ENCODE peak calls at places on chromosomes 2 and 18, in four cellular contexts. One of them, this sample, is unnamed. For H3K36me3, the result is how much of the 10 kb centered on the place peaks cover.

GRCh38 chr2:169683425-169684134 is 10.6 kb downstream of the CFAP210 start:
- DNase-seq in thyroid gland: no peak
- DNase-seq in left ventricle myocardium inferior: no peak
- DNase-seq in Peyer's patch: no peak
- DNase-seq in this sample: no peak

GRCh38 chr2:190627881-190628412 is 20.9 kb upstream of the NAB1 start:
- DNase-seq in Peyer's patch: peak
- DNase-seq in thyroid gland: peak
- DNase-seq in left ventricle myocardium inferior: peak
- DNase-seq in this sample: peak

GRCh38 chr2:39631715-39632114 is 34.0 kb upstream of the TMEM178A start:
- DNase-seq in left ventricle myocardium inferior: no peak
- DNase-seq in Peyer's patch: no peak
- DNase-seq in thyroid gland: no peak
- DNase-seq in this sample: no peak

GRCh38 chr18:62165583-62165982 is 21.3 kb downstream of the PIGN start:
- DNase-seq in left ventricle myocardium inferior: no peak
- DNase-seq in thyroid gland: no peak
- DNase-seq in Peyer's patch: no peak
- DNase-seq in this sample: no peak

GRCh38 chr2:227455200-227455599 is 16.8 kb upstream of the AGFG1 start:
- DNase-seq in left ventricle myocardium inferior: no peak
- DNase-seq in thyroid gland: no peak
- DNase-seq in Peyer's patch: no peak
- DNase-seq in this sample: no peak

GRCh38 chr18:54240629-54241107 is 16.2 kb upstream of the MBD2 start:
- DNase-seq in left ventricle myocardium inferior: no peak
- DNase-seq in Peyer's patch: no peak
- DNase-seq in thyroid gland: peak
- DNase-seq in this sample: no peak

GRCh38 chr2:88543541-88544057 is 83.7 kb downstream of the EIF2AK3 start:
- DNase-seq in Peyer's patch: no peak
- DNase-seq in left ventricle myocardium inferior: no peak
- DNase-seq in thyroid gland: no peak
- DNase-seq in this sample: no peak

GRCh38 chr2:47534179-47534919 is 131.4 kb downstream of the MSH2 start:
- DNase-seq in left ventricle myocardium inferior: no peak
- DNase-seq in thyroid gland: no peak
- DNase-seq in Peyer's patch: no peak
- DNase-seq in this sample: no peak

GRCh38 chr2:2763351-2763997 is 432.4 kb upstream of the MYT1L start:
- DNase-seq in left ventricle myocardium inferior: no peak
- DNase-seq in Peyer's patch: no peak
- DNase-seq in thyroid gland: peak
- DNase-seq in this sample: no peak

GRCh38 chr2:201520201-201520600 is 68.7 kb downstream of the STRADB start:
- DNase-seq in Peyer's patch: no peak
- DNase-seq in left ventricle myocardium inferior: no peak
- DNase-seq in thyroid gland: no peak
- DNase-seq in this sample: no peak

GRCh38 chr2:191611614-191612013 is 66.3 kb upstream of the NABP1 start:
- DNase-seq in Peyer's patch: no peak
- DNase-seq in left ventricle myocardium inferior: no peak
- DNase-seq in thyroid gland: no peak
- DNase-seq in this sample: no peak

GRCh38 chr2:214519258-214519818 is 108.5 kb downstream of the VWC2L start:
- DNase-seq in thyroid gland: no peak
- DNase-seq in left ventricle myocardium inferior: no peak
- DNase-seq in Peyer's patch: no peak
- DNase-seq in this sample: no peak

GRCh38 chr2:8582191-8582849 is 99.5 kb upstream of the ID2 start:
- DNase-seq in left ventricle myocardium inferior: no peak
- DNase-seq in Peyer's patch: no peak
- DNase-seq in thyroid gland: no peak
- DNase-seq in this sample: no peak

GRCh38 chr2:86038291-86039081 is 67.2 kb downstream of the POLR1A start:
- DNase-seq in left ventricle myocardium inferior: no peak
- DNase-seq in thyroid gland: no peak
- DNase-seq in Peyer's patch: peak
- DNase-seq in this sample: peak

GRCh38 chr2:23563673-23564617 is 179.0 kb downstream of the KLHL29 start:
- DNase-seq in thyroid gland: no peak
- DNase-seq in left ventricle myocardium inferior: peak
- DNase-seq in Peyer's patch: no peak
- DNase-seq in this sample: peak

GRCh38 chr18:34884456-34884855 is 156.8 kb upstream of the MAPRE2 start:
- DNase-seq in thyroid gland: peak
- DNase-seq in Peyer's patch: no peak
- DNase-seq in left ventricle myocardium inferior: no peak
- DNase-seq in this sample: no peak

GRCh38 chr2:151051584-151052220 is 210.0 kb downstream of the RBM43 start:
- DNase-seq in left ventricle myocardium inferior: no peak
- DNase-seq in thyroid gland: peak
- DNase-seq in Peyer's patch: no peak
- DNase-seq in this sample: no peak

GRCh38 chr18:28890796-28891195 is 713.9 kb upstream of the CDH2 start:
- DNase-seq in Peyer's patch: no peak
- DNase-seq in thyroid gland: no peak
- DNase-seq in left ventricle myocardium inferior: no peak
- DNase-seq in this sample: no peak
- H3K36me3 ChIP-seq in Peyer's patch: under half
- H3K36me3 ChIP-seq in thyroid gland: under half
- H3K36me3 ChIP-seq in left ventricle myocardium inferior: under half
- H3K36me3 ChIP-seq in this sample: under half

DNA sequence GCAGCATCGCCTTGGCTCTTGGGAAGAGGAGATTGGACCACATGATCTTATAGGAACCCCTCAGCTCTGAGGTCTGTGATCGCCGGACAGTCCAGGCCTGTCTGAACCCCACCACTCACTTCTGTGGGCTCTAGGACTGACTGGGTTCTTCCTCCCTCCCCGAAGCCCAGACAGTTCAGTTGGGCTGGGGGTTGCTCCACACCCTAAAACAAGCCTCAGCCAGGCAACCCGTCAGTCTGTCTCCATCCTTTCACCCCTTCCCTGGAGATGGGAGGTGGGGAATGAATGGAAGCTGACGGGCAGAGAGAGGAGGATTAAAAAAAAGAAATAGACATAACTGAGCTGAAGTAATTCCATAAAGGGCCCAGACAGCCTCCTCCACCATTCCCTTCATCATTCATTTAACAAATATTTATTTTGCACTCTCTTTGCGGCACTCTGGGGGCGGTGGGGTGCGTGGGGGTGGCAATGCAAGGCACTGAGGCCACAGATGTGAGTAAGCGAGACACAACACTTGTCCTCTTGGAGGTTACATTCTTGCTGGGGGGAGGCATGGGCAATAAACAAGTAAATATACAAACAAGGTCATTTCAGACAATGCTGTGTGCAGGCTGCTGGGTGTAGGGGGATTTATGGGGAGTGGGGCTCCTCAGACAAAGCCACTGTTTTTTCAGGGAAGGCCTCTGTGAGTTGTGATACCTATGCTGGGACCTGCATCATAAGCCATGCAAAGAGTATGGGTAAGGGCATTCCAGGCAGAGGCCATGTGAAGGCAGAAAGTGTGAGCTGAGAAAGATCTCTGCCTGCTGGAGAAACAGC is 12.9 kb downstream of the WNT10A start:
- DNase-seq in Peyer's patch: no peak
- DNase-seq in left ventricle myocardium inferior: no peak
- DNase-seq in thyroid gland: no peak
- DNase-seq in this sample: no peak
- H3K4me3 ChIP-seq in Peyer's patch: peak
- H3K4me3 ChIP-seq in left ventricle myocardium inferior: peak
- H3K4me3 ChIP-seq in thyroid gland: peak
- H3K4me3 ChIP-seq in this sample: peak

DNA sequence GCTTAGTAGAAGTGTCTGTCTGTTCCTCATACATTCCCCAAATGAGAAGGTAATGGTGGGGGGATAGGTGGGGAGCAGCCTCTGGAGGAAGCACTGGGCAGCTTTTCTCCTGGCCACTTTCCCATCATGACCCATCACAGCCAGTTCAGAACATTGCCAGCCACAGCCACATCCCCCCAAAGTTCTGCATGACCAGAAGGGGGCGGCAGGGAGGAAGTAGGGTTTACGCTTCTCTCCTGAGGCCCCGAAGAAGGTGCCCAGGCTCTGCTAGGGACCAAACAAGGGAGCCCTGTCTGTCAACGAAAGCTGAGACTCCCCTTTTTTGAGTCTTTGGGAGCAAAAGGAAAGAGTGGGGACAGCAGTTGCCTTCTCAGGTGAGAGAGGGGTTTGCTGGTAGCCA is 7.7 kb downstream of the IGFBP5 start:
- DNase-seq in thyroid gland: no peak
- DNase-seq in left ventricle myocardium inferior: no peak
- DNase-seq in Peyer's patch: no peak
- DNase-seq in this sample: no peak
- TF ChIP-seq CTCF in thyroid gland: no peak
- TF ChIP-seq CTCF in left ventricle myocardium inferior: peak
- TF ChIP-seq CTCF in Peyer's patch: no peak
- TF ChIP-seq CTCF in this sample: no peak

GRCh38 chr2:219506802-219507554 is 7.3 kb upstream of the ASIC4 start:
- DNase-seq in thyroid gland: no peak
- DNase-seq in Peyer's patch: no peak
- DNase-seq in left ventricle myocardium inferior: no peak
- DNase-seq in this sample: peak

GRCh38 chr2:219505585-219505984 is 6.9 kb downstream of the GMPPA start:
- DNase-seq in left ventricle myocardium inferior: no peak
- DNase-seq in thyroid gland: no peak
- DNase-seq in Peyer's patch: no peak
- DNase-seq in this sample: no peak

GRCh38 chr2:219507555-219508443 is 6.5 kb upstream of the ASIC4 start:
- DNase-seq in left ventricle myocardium inferior: no peak
- DNase-seq in thyroid gland: no peak
- DNase-seq in Peyer's patch: no peak
- DNase-seq in this sample: no peak

GRCh38 chr2:219508444-219508734 is 5.9 kb upstream of the ASIC4 start:
- DNase-seq in thyroid gland: no peak
- DNase-seq in Peyer's patch: no peak
- DNase-seq in left ventricle myocardium inferior: no peak
- DNase-seq in this sample: no peak

GRCh38 chr2:219506153-219506801 is 7.6 kb downstream of the GMPPA start:
- DNase-seq in left ventricle myocardium inferior: no peak
- DNase-seq in Peyer's patch: no peak
- DNase-seq in thyroid gland: no peak
- DNase-seq in this sample: no peak
- H3K36me3 ChIP-seq in left ventricle myocardium inferior: half or more
- H3K36me3 ChIP-seq in Peyer's patch: under half
- H3K36me3 ChIP-seq in thyroid gland: under half
- H3K36me3 ChIP-seq in this sample: under half

DNA sequence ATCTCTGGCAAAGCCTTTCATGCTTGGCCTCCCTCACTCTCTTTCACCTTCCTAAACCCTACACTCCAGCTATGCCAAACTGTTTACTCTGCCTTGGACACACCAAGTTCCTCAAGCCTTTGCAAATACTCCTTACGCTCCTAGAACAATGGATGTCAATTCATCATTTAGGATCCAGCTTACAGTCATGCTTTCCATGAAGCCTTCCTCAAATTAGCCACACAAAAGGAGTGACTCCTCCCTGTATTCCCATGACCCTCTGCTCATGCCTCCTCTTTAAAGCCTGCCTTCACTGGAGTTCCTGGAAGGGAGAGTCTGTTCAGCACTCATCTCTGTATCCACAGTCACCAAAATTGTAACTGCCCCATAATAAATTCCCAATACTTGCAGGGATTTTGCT is 736 bp upstream of the EHD3 start:
- DNase-seq in thyroid gland: no peak
- DNase-seq in left ventricle myocardium inferior: no peak
- DNase-seq in Peyer's patch: no peak
- DNase-seq in this sample: no peak
- H3K4me3 ChIP-seq in thyroid gland: no peak
- H3K4me3 ChIP-seq in left ventricle myocardium inferior: peak
- H3K4me3 ChIP-seq in Peyer's patch: no peak
- H3K4me3 ChIP-seq in this sample: no peak

DNA sequence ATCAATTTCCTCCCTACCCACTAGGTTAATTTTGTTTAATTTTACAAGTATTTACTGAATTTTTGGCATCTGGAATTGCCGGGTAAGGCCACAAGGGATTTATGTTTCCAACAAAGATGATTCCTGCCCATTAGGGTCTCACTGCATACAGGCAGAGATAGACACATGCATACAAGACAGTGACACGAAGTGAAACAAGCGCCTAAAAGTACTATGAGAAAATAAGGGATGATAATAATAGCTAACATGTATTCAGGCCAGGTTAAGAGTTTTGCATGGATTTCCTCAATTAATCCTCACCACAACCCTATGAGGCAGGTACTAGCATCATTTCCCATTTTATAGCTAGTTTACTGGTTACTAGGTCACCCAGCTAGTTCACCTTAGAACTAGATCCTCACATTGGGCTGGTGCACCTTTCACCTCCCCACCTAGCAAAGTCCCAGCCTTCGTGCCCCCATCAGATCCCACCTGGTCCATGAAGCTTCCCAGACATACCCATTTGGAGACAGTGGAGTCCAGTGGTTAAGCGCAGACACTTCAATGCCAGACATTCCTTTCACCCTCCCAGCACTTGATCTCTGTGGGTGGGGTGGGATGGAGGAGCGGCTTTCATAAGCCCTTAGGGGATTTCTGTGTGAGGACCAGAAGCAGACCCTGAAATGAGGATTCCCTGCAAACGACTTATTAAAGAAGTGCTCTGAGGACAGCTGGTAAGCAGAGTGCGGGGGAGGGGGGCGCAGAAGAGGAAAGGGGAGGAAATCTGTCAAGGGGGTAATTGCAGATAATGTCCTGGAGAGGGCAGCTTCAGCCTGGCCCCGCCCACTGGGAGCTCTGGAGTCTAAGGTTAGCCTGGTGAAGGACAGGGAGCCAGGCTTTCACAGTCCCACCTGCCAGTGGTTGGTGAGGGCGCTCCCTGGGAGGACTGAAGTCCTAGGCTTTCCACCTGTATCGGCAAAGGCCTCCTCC is 5.8 kb upstream of the DGUOK start:
- DNase-seq in thyroid gland: no peak
- DNase-seq in left ventricle myocardium inferior: no peak
- DNase-seq in Peyer's patch: peak
- DNase-seq in this sample: no peak
- TF ChIP-seq CTCF in thyroid gland: no peak
- TF ChIP-seq CTCF in left ventricle myocardium inferior: peak
- TF ChIP-seq CTCF in Peyer's patch: no peak
- TF ChIP-seq CTCF in this sample: peak